ENCODE peak calls at places on chromosomes 4 and X, in nine cellular contexts. M is endothelial cell, C is left ventricle myocardium inferior, X is glutamatergic neuron, B is foreskin fibroblast, O is H1, I is progenitor cell of endocrine pancreas, Q is transverse colon, Y is GM12865. T is an unnamed sample.

GRCh38 chr4:30380404-30380998 is 339.7 kb upstream of the PCDH7 start:
- DNase-seq in O (peak), M (peak), B (peak), I (no peak), X (peak), C (no peak), Q (peak), Y (peak), T (peak)

GRCh38 chr4:2061208-2062131 is 2.3 kb downstream of the NAT8L start:
- DNase-seq in B (no peak), Q (no peak), C (no peak), I (no peak), X (peak), O (no peak), Y (no peak), M (no peak), T (no peak)

GRCh38 chrX:20595928-20596550 is 329.3 kb upstream of the RPS6KA3 start:
- DNase-seq in X (no peak), O (no peak), B (peak), C (no peak), Y (no peak), Q (no peak), I (no peak), M (no peak), T (no peak)

GRCh38 chrX:44152867-44153266 is 179.7 kb upstream of the NDP start:
- DNase-seq in B (peak), I (no peak), O (no peak), X (no peak), Q (no peak), C (no peak), Y (no peak), M (no peak), T (no peak)

GRCh38 chr4:177546745-177547144 is 104.5 kb upstream of the AGA start:
- DNase-seq in O (no peak), M (no peak), B (peak), X (no peak), C (no peak), I (no peak), Y (no peak), Q (no peak), T (no peak)

GRCh38 chr4:16140520-16141249 is 56.9 kb upstream of the PROM1 start:
- DNase-seq in I (no peak), O (no peak), B (peak), X (no peak), C (no peak), M (no peak), Q (peak), Y (no peak), T (no peak)

GRCh38 chr4:109559625-109559982 is 442 bp upstream of the MCUB start:
- DNase-seq in O (no peak), B (peak), Y (no peak), I (no peak), M (peak), C (peak), X (peak), Q (peak), T (no peak)

GRCh38 chrX:101450052-101450451 is 35.2 kb upstream of the ARMCX4 start:
- DNase-seq in M (no peak), I (no peak), O (no peak), Y (no peak), Q (no peak), B (no peak), C (no peak), X (no peak), T (no peak)

GRCh38 chrX:108163333-108164082 is 71.9 kb downstream of the ATG4A start:
- DNase-seq in M (no peak), Q (no peak), C (no peak), O (no peak), X (no peak), I (no peak), B (no peak), Y (no peak), T (no peak)

GRCh38 chrX:138890491-138890890 is 179.0 kb upstream of the FGF13 start:
- DNase-seq in X (no peak), M (no peak), I (no peak), B (no peak), Y (no peak), C (no peak), O (no peak), Q (no peak), T (no peak)

GRCh38 chr4:129246850-129247542 is 151.0 kb downstream of the C4orf33 start:
- DNase-seq in B (no peak), O (no peak), X (no peak), I (no peak), C (no peak), Q (peak), M (no peak), Y (no peak), T (no peak)

GRCh38 chrX:153635388-153635787 is 11.6 kb upstream of the DUSP9 start:
- DNase-seq in X (no peak), B (no peak), C (no peak), Y (no peak), O (no peak), I (no peak), Q (no peak), M (no peak), T (no peak)

GRCh38 chr4:859496-859895 is 33.6 kb upstream of the CPLX1 start:
- DNase-seq in O (no peak), I (no peak), Y (no peak), B (no peak), C (no peak), M (no peak), Q (no peak), X (peak), T (no peak)

GRCh38 chr4:144685916-144686315 is 40.0 kb downstream of the HHIP start:
- DNase-seq in Q (no peak), Y (no peak), X (no peak), C (no peak), M (no peak), I (no peak), O (no peak), B (no peak), T (no peak)

GRCh38 chr4:83490876-83491450 is 6.1 kb upstream of the ABRAXAS1 start:
- DNase-seq in Q (no peak), B (peak), Y (peak), X (no peak), C (no peak), O (no peak), M (peak), I (no peak), T (peak)

GRCh38 chr4:153497091-153497531 is 31.0 kb downstream of the TMEM131L start:
- DNase-seq in B (peak), I (no peak), X (no peak), Y (peak), M (no peak), Q (no peak), C (no peak), O (no peak), T (no peak)

GRCh38 chr4:121192500-121192899 is 28.4 kb upstream of the TNIP3 start:
- DNase-seq in C (no peak), X (no peak), B (peak), O (no peak), Y (peak), I (no peak), M (peak), Q (no peak), T (peak)

GRCh38 chrX:124388562-124388961 is 42.2 kb downstream of the SH2D1A start:
- DNase-seq in Y (peak), C (no peak), Q (peak), B (peak), I (peak), M (peak), O (no peak), X (peak), T (peak)

GRCh38 chr4:176548571-176548970 is 228.8 kb downstream of the SPCS3 start:
- DNase-seq in M (no peak), X (no peak), O (no peak), Q (no peak), I (no peak), B (peak), Y (no peak), C (no peak), T (no peak)

GRCh38 chrX:20521245-20521644 is 254.5 kb upstream of the RPS6KA3 start:
- DNase-seq in M (no peak), I (no peak), X (no peak), O (no peak), C (no peak), Q (no peak), B (peak), Y (no peak), T (no peak)

GRCh38 chrX:153966283-153966688 is 5.3 kb downstream of the HCFC1 start:
- DNase-seq in C (no peak), I (no peak), M (no peak), X (no peak), Y (no peak), O (no peak), B (no peak), Q (no peak), T (no peak)

GRCh38 chr4:125780159-125780558 is 465.4 kb downstream of the FAT4 start:
- DNase-seq in B (peak), Y (no peak), I (no peak), C (no peak), O (no peak), M (no peak), X (no peak), Q (no peak), T (no peak)

DNA sequence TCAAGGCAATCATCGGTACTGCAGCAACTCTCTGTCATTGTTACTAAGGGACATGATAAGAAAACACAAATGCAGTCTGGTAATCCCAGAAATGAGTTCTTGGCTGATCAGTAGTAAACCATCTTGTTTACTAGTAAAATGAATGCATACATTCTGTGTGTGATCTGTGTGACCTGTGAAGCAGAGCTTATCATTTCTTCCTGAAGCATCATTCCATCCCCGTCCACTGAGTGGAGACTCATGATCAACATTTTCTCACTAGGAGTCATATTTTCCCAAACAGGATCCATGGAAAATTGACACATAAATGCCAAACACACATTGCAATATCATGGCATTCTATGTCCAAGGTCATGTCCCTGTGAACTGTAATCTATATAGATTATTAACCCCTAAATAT is 226.1 kb downstream of the ANKRD50 start:
- DNase-seq in Y (no peak), I (no peak), O (no peak), Q (no peak), M (no peak), B (no peak), C (no peak), X (no peak), T (no peak)
- TF ChIP-seq CTCF in Y (no peak), I (no peak), O (no peak), Q (no peak), M (no peak), B (no peak), C (no peak), X (no peak), T (no peak)

GRCh38 chr4:132071815-132072214 is 1077.3 kb upstream of the PCDH10 start:
- DNase-seq in M (no peak), C (no peak), Y (no peak), B (peak), I (no peak), O (no peak), Q (no peak), X (no peak), T (no peak)

DNA sequence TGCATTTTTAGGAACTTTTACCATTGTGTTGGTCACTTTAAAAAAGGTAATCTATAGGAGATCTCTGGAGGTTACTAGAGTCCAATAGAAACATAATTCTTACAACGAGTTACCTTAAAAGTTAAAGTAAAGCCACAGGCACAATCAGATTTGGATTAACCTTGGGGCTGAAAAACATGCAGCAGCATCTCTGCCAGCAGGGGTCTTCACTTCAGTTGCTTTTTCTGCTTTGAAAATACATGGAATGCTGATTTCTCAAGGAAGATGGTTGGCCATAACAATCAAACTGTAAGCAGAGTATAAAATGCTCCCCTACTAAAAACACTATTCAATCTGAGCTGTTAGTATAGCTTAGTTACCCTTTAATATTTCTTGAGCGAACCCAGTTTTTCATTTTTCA is 1072.3 kb upstream of the PCDH10 start:
- DNase-seq in O (no peak), M (no peak), Y (no peak), X (no peak), B (no peak), Q (no peak), C (no peak), I (no peak), T (no peak)
- TF ChIP-seq CTCF in O (no peak), M (no peak), Y (no peak), X (no peak), B (no peak), Q (no peak), C (no peak), I (peak), T (no peak)

GRCh38 chr4:183816882-183817509 is 88.1 kb upstream of the STOX2 start:
- DNase-seq in M (no peak), O (no peak), I (no peak), Y (no peak), B (no peak), C (no peak), Q (no peak), X (no peak), T (no peak)
- TF ChIP-seq CTCF in M (no peak), O (no peak), I (no peak), Y (no peak), B (no peak), C (no peak), Q (no peak), X (no peak), T (no peak)

GRCh38 chrX:69280956-69281355 is 115.7 kb upstream of the PJA1 start:
- DNase-seq in M (no peak), I (no peak), Y (no peak), C (no peak), Q (no peak), X (no peak), O (no peak), B (no peak), T (no peak)
- TF ChIP-seq CTCF in M (no peak), I (no peak), Y (no peak), C (no peak), Q (no peak), X (no peak), O (no peak), B (no peak), T (no peak)

GRCh38 chrX:39443240-39443639 is 642.0 kb downstream of the MID1IP1 start:
- DNase-seq in O (no peak), Y (no peak), I (no peak), M (no peak), X (no peak), C (no peak), Q (no peak), B (no peak), T (no peak)

GRCh38 chrX:39449352-39449751 is 648.1 kb downstream of the MID1IP1 start:
- DNase-seq in M (no peak), Q (no peak), B (no peak), C (no peak), Y (no peak), I (no peak), O (no peak), X (no peak), T (no peak)

GRCh38 chrX:39442332-39442731 is 641.1 kb downstream of the MID1IP1 start:
- DNase-seq in C (no peak), B (no peak), O (no peak), Q (no peak), X (no peak), M (no peak), I (no peak), Y (peak), T (no peak)

GRCh38 chrX:39440734-39441305 is 639.6 kb downstream of the MID1IP1 start:
- DNase-seq in B (no peak), C (no peak), X (no peak), Q (no peak), I (no peak), Y (peak), M (no peak), O (no peak), T (no peak)

GRCh38 chrX:39445336-39445735 is 644.1 kb downstream of the MID1IP1 start:
- DNase-seq in X (no peak), M (peak), I (no peak), O (no peak), Q (peak), C (no peak), Y (peak), B (no peak), T (no peak)
- TF ChIP-seq CTCF in X (peak), M (no peak), I (peak), O (peak), Q (peak), C (peak), Y (peak), B (no peak), T (peak)

GRCh38 chr4:160717848-160718247 is 1446.0 kb downstream of the FSTL5 start:
- DNase-seq in X (no peak), C (no peak), Q (no peak), M (no peak), B (no peak), I (no peak), O (no peak), Y (no peak), T (no peak)
- TF ChIP-seq CTCF in X (no peak), C (no peak), Q (no peak), M (no peak), B (no peak), I (no peak), O (no peak), Y (no peak), T (no peak)

GRCh38 chr4:92047209-92047877 is 256.4 kb upstream of the GRID2 start:
- DNase-seq in C (no peak), I (no peak), B (no peak), Y (no peak), O (no peak), M (no peak), Q (no peak), X (no peak), T (no peak)
- TF ChIP-seq CTCF in C (peak), I (peak), B (no peak), Y (no peak), O (peak), M (no peak), Q (no peak), X (no peak), T (no peak)